ENCODE peak calls at places on chromosomes 6 and 20, in four cellular contexts. One of them, this sample, is unnamed.

GRCh38 chr6:72933216-72933615 is 292.1 kb downstream of the KHDC1L start:
- DNase-seq in fibroblast of lung: no peak
- DNase-seq in A549: no peak
- DNase-seq in mammary epithelial cell: no peak
- DNase-seq in this sample: no peak

GRCh38 chr20:48679603-48680002 is 148.2 kb downstream of the PREX1 start:
- DNase-seq in fibroblast of lung: no peak
- DNase-seq in A549: no peak
- DNase-seq in mammary epithelial cell: no peak
- DNase-seq in this sample: no peak

GRCh38 chr20:33450867-33451266 is 7.3 kb upstream of the SNTA1 start:
- DNase-seq in fibroblast of lung: peak
- DNase-seq in A549: no peak
- DNase-seq in mammary epithelial cell: peak
- DNase-seq in this sample: peak

GRCh38 chr6:3068329-3069223 is at the start of gene RIPK1:
- DNase-seq in fibroblast of lung: peak
- DNase-seq in A549: peak
- DNase-seq in mammary epithelial cell: peak
- DNase-seq in this sample: peak

GRCh38 chr6:140537211-140537610 is 1162.8 kb upstream of the CITED2 start:
- DNase-seq in fibroblast of lung: no peak
- DNase-seq in A549: no peak
- DNase-seq in mammary epithelial cell: no peak
- DNase-seq in this sample: peak

GRCh38 chr20:47655635-47656034 is 129.6 kb downstream of the SULF2 start:
- DNase-seq in fibroblast of lung: no peak
- DNase-seq in A549: no peak
- DNase-seq in mammary epithelial cell: no peak
- DNase-seq in this sample: no peak

GRCh38 chr20:47318596-47319516 is 37.6 kb downstream of the ZMYND8 start:
- DNase-seq in fibroblast of lung: peak
- DNase-seq in A549: peak
- DNase-seq in mammary epithelial cell: peak
- DNase-seq in this sample: peak

GRCh38 chr6:108119212-108120141 is 44.9 kb upstream of the OSTM1 start:
- DNase-seq in fibroblast of lung: no peak
- DNase-seq in A549: no peak
- DNase-seq in mammary epithelial cell: no peak
- DNase-seq in this sample: no peak

GRCh38 chr6:56339524-56339923 is 92.1 kb upstream of the COL21A1 start:
- DNase-seq in fibroblast of lung: no peak
- DNase-seq in A549: no peak
- DNase-seq in mammary epithelial cell: no peak
- DNase-seq in this sample: no peak

GRCh38 chr6:139877828-139878405 is 503.5 kb upstream of the CITED2 start:
- DNase-seq in fibroblast of lung: no peak
- DNase-seq in A549: no peak
- DNase-seq in mammary epithelial cell: no peak
- DNase-seq in this sample: no peak

GRCh38 chr20:64024141-64024990 is 11.6 kb upstream of the C20orf204 start:
- DNase-seq in fibroblast of lung: no peak
- DNase-seq in A549: no peak
- DNase-seq in mammary epithelial cell: no peak
- DNase-seq in this sample: no peak

GRCh38 chr6:160430741-160431140 is 82.6 kb downstream of the SLC22A3 start:
- DNase-seq in fibroblast of lung: no peak
- DNase-seq in A549: no peak
- DNase-seq in mammary epithelial cell: no peak
- DNase-seq in this sample: no peak

GRCh38 chr6:136405410-136406029 is 115.9 kb upstream of the BCLAF1 start:
- DNase-seq in fibroblast of lung: peak
- DNase-seq in A549: no peak
- DNase-seq in mammary epithelial cell: no peak
- DNase-seq in this sample: no peak

GRCh38 chr20:64766-65322 is 22.6 kb upstream of the DEFB125 start:
- DNase-seq in fibroblast of lung: no peak
- DNase-seq in A549: no peak
- DNase-seq in mammary epithelial cell: no peak
- DNase-seq in this sample: no peak

GRCh38 chr6:30124391-30124790 is 11.5 kb upstream of the TRIM31 start:
- DNase-seq in fibroblast of lung: no peak
- DNase-seq in A549: no peak
- DNase-seq in mammary epithelial cell: no peak
- DNase-seq in this sample: no peak

GRCh38 chr6:75183099-75183541 is 22.7 kb downstream of the COL12A1 start:
- DNase-seq in fibroblast of lung: peak
- DNase-seq in A549: no peak
- DNase-seq in mammary epithelial cell: no peak
- DNase-seq in this sample: peak
- H3K4me3 ChIP-seq in fibroblast of lung: no peak
- H3K4me3 ChIP-seq in A549: no peak
- H3K4me3 ChIP-seq in mammary epithelial cell: no peak
- H3K4me3 ChIP-seq in this sample: no peak

GRCh38 chr6:169398342-169399105 is 144.9 kb upstream of the THBS2 start:
- DNase-seq in fibroblast of lung: no peak
- DNase-seq in A549: no peak
- DNase-seq in mammary epithelial cell: peak
- DNase-seq in this sample: no peak

GRCh38 chr6:169395080-169395805 is 141.6 kb upstream of the THBS2 start:
- DNase-seq in fibroblast of lung: no peak
- DNase-seq in A549: no peak
- DNase-seq in mammary epithelial cell: peak
- DNase-seq in this sample: no peak

GRCh38 chr6:169393753-169394152 is 140.1 kb upstream of the THBS2 start:
- DNase-seq in fibroblast of lung: no peak
- DNase-seq in A549: no peak
- DNase-seq in mammary epithelial cell: no peak
- DNase-seq in this sample: no peak

GRCh38 chr6:169396554-169397163 is 143.0 kb upstream of the THBS2 start:
- DNase-seq in fibroblast of lung: no peak
- DNase-seq in A549: no peak
- DNase-seq in mammary epithelial cell: no peak
- DNase-seq in this sample: no peak

DNA sequence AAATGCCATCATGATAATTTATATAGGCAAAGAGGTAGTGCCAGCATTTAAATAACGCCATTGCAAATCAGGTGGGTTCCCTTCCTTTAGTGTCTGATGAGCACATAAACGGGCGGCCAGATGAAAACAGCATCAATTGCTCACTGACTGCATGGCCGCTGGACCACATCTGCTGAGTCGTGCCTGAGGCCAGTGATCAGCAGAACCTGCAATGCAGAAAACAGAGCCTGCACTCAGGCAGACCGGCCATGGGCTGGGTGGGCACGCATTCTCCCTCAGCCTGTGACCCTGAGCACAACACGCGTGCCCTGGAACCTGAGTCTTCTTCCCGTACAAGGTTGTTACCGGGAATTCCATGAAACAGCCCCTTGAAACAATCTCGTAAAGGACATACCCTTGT is 144.0 kb upstream of the THBS2 start:
- DNase-seq in fibroblast of lung: no peak
- DNase-seq in A549: no peak
- DNase-seq in mammary epithelial cell: no peak
- DNase-seq in this sample: no peak
- H3K27ac ChIP-seq in fibroblast of lung: no peak
- H3K27ac ChIP-seq in A549: no peak
- H3K27ac ChIP-seq in mammary epithelial cell: no peak
- H3K27ac ChIP-seq in this sample: no peak

GRCh38 chr6:5506149-5506548 is 244.8 kb downstream of the FARS2 start:
- DNase-seq in fibroblast of lung: no peak
- DNase-seq in A549: no peak
- DNase-seq in mammary epithelial cell: no peak
- DNase-seq in this sample: no peak

GRCh38 chr6:5506575-5506974 is 245.3 kb downstream of the FARS2 start:
- DNase-seq in fibroblast of lung: no peak
- DNase-seq in A549: no peak
- DNase-seq in mammary epithelial cell: no peak
- DNase-seq in this sample: no peak

GRCh38 chr6:5504078-5504477 is 242.8 kb downstream of the FARS2 start:
- DNase-seq in fibroblast of lung: no peak
- DNase-seq in A549: no peak
- DNase-seq in mammary epithelial cell: no peak
- DNase-seq in this sample: no peak

GRCh38 chr6:5509106-5509505 is 247.8 kb downstream of the FARS2 start:
- DNase-seq in fibroblast of lung: no peak
- DNase-seq in A549: no peak
- DNase-seq in mammary epithelial cell: no peak
- DNase-seq in this sample: no peak

GRCh38 chr6:5507056-5507722 is 245.9 kb downstream of the FARS2 start:
- DNase-seq in fibroblast of lung: no peak
- DNase-seq in A549: no peak
- DNase-seq in mammary epithelial cell: no peak
- DNase-seq in this sample: no peak
- H3K4me2 ChIP-seq in fibroblast of lung: no peak
- H3K4me2 ChIP-seq in A549: no peak
- H3K4me2 ChIP-seq in mammary epithelial cell: no peak
- H3K4me2 ChIP-seq in this sample: no peak

GRCh38 chr20:31715766-31716165 is 6.9 kb downstream of the BCL2L1 start:
- DNase-seq in fibroblast of lung: no peak
- DNase-seq in A549: no peak
- DNase-seq in mammary epithelial cell: no peak
- DNase-seq in this sample: no peak
- H3K4me3 ChIP-seq in fibroblast of lung: no peak
- H3K4me3 ChIP-seq in A549: peak
- H3K4me3 ChIP-seq in mammary epithelial cell: no peak
- H3K4me3 ChIP-seq in this sample: peak

DNA sequence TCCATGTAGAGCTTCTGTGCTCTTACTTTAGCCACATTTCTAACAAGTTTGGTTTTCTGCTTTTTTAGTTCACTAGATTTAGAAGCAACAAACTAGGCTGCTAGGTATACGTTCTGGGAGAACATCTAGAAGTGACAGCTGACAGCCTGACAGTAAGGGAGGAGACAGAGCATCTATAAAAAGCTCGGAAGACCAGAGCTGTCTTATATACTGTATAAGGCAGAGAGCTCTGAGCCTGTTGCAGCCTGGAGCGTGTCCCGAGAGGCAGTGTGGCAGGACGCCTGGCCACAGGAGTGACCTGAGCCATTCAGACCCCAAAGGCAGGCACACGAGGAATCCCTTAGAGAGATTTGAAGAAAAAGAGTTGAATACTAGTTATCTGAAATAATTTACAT is 24.6 kb downstream of the PPP1R14C start:
- DNase-seq in fibroblast of lung: no peak
- DNase-seq in A549: no peak
- DNase-seq in mammary epithelial cell: no peak
- DNase-seq in this sample: no peak
- H3K27ac ChIP-seq in fibroblast of lung: no peak
- H3K27ac ChIP-seq in A549: no peak
- H3K27ac ChIP-seq in mammary epithelial cell: no peak
- H3K27ac ChIP-seq in this sample: no peak

DNA sequence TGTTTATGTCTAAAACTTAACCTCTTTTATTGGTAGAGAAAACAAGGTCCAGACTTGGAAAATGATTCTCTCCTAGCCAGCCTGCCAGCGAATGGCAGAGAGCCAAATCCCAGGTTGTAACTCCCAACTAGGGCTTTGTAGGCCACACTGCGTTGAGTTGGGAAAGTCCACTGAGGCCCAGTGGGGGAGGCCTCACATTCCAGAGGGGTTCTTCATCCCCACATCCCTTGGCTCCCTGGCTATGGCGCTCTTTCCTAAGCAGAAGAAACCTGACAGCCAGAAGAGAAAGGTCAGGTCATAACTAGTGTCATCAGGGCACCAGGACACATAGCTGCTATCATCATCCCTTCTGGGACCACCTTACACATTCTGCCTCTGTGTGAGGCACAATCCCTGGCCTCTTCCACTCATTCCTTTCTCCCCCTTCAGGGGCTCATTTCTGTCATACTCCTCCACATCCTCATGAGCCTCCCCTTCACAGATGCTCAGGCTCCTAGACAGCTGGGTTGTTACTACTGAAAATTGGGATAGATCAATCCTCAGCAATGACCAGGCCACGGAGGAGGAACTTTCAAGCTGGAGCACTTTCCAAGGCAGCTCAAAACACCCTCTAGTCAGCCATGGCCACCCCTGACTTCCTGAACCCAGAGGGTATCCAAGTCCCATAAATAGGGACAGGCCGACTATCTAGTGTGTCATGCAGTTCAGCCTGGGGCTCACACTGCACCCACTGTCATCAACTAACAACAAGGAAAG is 48.6 kb downstream of the TCP11 start:
- DNase-seq in fibroblast of lung: peak
- DNase-seq in A549: no peak
- DNase-seq in mammary epithelial cell: peak
- DNase-seq in this sample: peak
- H3K4me2 ChIP-seq in fibroblast of lung: peak
- H3K4me2 ChIP-seq in A549: no peak
- H3K4me2 ChIP-seq in mammary epithelial cell: no peak
- H3K4me2 ChIP-seq in this sample: peak

DNA sequence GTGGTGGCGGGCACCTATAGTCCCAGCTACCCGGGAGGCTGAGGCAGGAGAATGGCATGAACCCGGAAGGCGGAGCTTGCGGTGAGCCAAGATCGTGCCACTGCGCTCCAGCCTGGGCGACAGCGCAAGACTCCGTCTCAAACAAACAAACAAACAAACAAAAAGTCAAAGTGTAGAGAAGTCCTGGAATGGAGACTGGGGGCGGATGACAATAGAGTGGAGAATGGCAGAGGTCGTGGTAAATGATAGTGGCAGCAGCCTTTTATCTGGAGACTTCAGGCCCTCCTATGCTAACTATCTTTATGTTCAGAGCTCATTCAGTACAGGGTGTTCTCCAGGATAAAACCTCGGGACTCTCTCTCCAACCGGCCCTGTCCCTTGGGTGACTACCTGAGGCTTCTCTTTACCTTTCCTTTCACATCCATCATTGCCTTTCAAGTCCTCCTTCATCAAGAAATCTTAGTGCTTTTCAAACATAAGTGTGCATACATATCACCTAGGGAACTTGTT is 1.4 kb upstream of the FKBPL start:
- DNase-seq in fibroblast of lung: no peak
- DNase-seq in A549: no peak
- DNase-seq in mammary epithelial cell: no peak
- DNase-seq in this sample: no peak
- H3K4me3 ChIP-seq in fibroblast of lung: no peak
- H3K4me3 ChIP-seq in A549: no peak
- H3K4me3 ChIP-seq in mammary epithelial cell: no peak
- H3K4me3 ChIP-seq in this sample: no peak